ENCODE peak calls at places on chromosomes 5 and 9, in five cellular contexts. P is right atrium auricular region, S is lower lobe of right lung, K is GM18507, E is sigmoid colon. N is an unnamed sample.
A peak's percentile ranks its signal among the peaks of the same experiment; 100 is the strongest.

GRCh38 chr5:58804331-58804730 is 221.5 kb downstream of the RAB3C start:
- DNase-seq in P (no peak), K (no peak), E (no peak), S (no peak), N (no peak)

GRCh38 chr5:14257995-14258403 is 114.9 kb downstream of the TRIO start:
- DNase-seq in P (no peak), S (no peak), E (no peak), K (no peak), N (no peak)

GRCh38 chr5:36876965-36877666 is 547 bp downstream of the NIPBL start:
- DNase-seq in K (no peak), E (peak; percentile 88), S (peak; percentile 84), P (peak; percentile 74), N (peak; percentile 80)

GRCh38 chr5:148970228-148970627 is 92.6 kb downstream of the SH3TC2 start:
- DNase-seq in E (peak; percentile 71), P (no peak), K (no peak), S (peak; percentile 54), N (no peak)

GRCh38 chr9:93141771-93142483 is 7.9 kb upstream of the NINJ1 start:
- DNase-seq in S (no peak), P (no peak), K (no peak), E (no peak), N (no peak)

GRCh38 chr9:12878342-12878978 is 103.6 kb downstream of the LURAP1L start:
- DNase-seq in S (no peak), E (no peak), K (no peak), P (no peak), N (no peak)

GRCh38 chr5:96776606-96777005 is 31.1 kb downstream of the ERAP1 start:
- DNase-seq in K (no peak), E (no peak), S (no peak), P (no peak), N (no peak)

GRCh38 chr5:57441557-57441956 is 41.1 kb downstream of the ACTBL2 start:
- DNase-seq in E (no peak), S (no peak), P (no peak), K (no peak), N (no peak)

GRCh38 chr9:123225374-123225813 is 43.0 kb downstream of the STRBP start:
- DNase-seq in E (no peak), S (no peak), P (no peak), K (peak; percentile 43), N (no peak)

GRCh38 chr5:148760945-148761638 is 65.3 kb upstream of the ADRB2 start:
- DNase-seq in E (no peak), K (peak; percentile 20), P (no peak), S (no peak), N (no peak)

GRCh38 chr5:167861134-167861930 is 430.1 kb upstream of the WWC1 start:
- DNase-seq in S (no peak), P (no peak), K (no peak), E (no peak), N (no peak)

GRCh38 chr9:20405086-20405485 is 217.2 kb downstream of the MLLT3 start:
- DNase-seq in S (no peak), P (no peak), K (no peak), E (no peak), N (no peak)

GRCh38 chr5:6197427-6197826 is 180.9 kb downstream of the MED10 start:
- DNase-seq in K (no peak), P (no peak), E (no peak), S (no peak), N (no peak)

GRCh38 chr9:108241384-108241783 is 614.4 kb downstream of the ACTL7B start:
- DNase-seq in S (no peak), K (no peak), P (no peak), E (no peak), N (no peak)

GRCh38 chr5:138874771-138875628 is at the start of gene LRRTM2:
- DNase-seq in K (no peak), S (no peak), E (no peak), P (no peak), N (no peak)

GRCh38 chr9:70567511-70567910 is 153.1 kb upstream of the KLF9 start:
- DNase-seq in S (no peak), K (no peak), E (no peak), P (no peak), N (no peak)

GRCh38 chr5:71865202-71865601 is 146.1 kb downstream of the CARTPT start:
- DNase-seq in P (no peak), E (no peak), S (no peak), K (no peak), N (no peak)

GRCh38 chr5:156527611-156528010 is 200.6 kb downstream of the SGCD start:
- DNase-seq in E (no peak), S (no peak), K (no peak), P (no peak), N (no peak)

GRCh38 chr9:12884736-12885395 is 110.0 kb downstream of the LURAP1L start:
- DNase-seq in P (no peak), E (no peak), K (no peak), S (no peak), N (no peak)

GRCh38 chr5:130720355-130720754 is 444.7 kb downstream of the HINT1 start:
- DNase-seq in P (no peak), S (no peak), E (no peak), K (no peak), N (no peak)

GRCh38 chr5:173901705-173902104 is 13.6 kb downstream of the CPEB4 start:
- DNase-seq in S (no peak), E (no peak), K (no peak), P (no peak), N (no peak)

GRCh38 chr9:110744753-110745522 is 76.3 kb downstream of the MUSK start:
- DNase-seq in S (no peak), K (no peak), P (peak; percentile 69), E (peak; percentile 83), N (no peak)

GRCh38 chr5:176774216-176775171 is 35.9 kb upstream of the UNC5A start:
- DNase-seq in P (peak; percentile 50), S (no peak), E (peak; percentile 46), K (no peak), N (peak; percentile 63)

GRCh38 chr5:443239-444151 is 519 bp downstream of the EXOC3 start:
- DNase-seq in E (peak; percentile 66), P (no peak), S (no peak), K (peak; percentile 32), N (no peak)

GRCh38 chr9:96327694-96328352 is 25.8 kb upstream of the HSD17B3 start:
- DNase-seq in E (no peak), K (peak; percentile 29), S (no peak), P (no peak), N (no peak)

GRCh38 chr5:73909474-73909873 is 283.5 kb downstream of the ARHGEF28 start:
- DNase-seq in E (no peak), K (no peak), P (no peak), S (no peak), N (no peak)

GRCh38 chr5:168802337-168802736 is 223.2 kb upstream of the PANK3 start:
- DNase-seq in K (no peak), P (no peak), S (no peak), E (no peak), N (no peak)

GRCh38 chr9:133780962-133781827 is 43.0 kb upstream of the SARDH start:
- DNase-seq in E (no peak), P (no peak), S (no peak), K (no peak), N (no peak)

GRCh38 chr9:136566899-136567298 is 21.1 kb upstream of the NOTCH1 start:
- DNase-seq in S (no peak), E (peak; percentile 88), P (no peak), K (no peak), N (no peak)

GRCh38 chr5:67305913-67306710 is 109.5 kb upstream of the CD180 start:
- DNase-seq in K (no peak), S (no peak), E (no peak), P (no peak), N (no peak)

GRCh38 chr9:69758001-69758730 is 1.6 kb downstream of the PTAR1 start:
- DNase-seq in P (no peak), S (no peak), E (no peak), K (no peak), N (no peak)

GRCh38 chr9:16344343-16344742 is 526.1 kb downstream of the BNC2 start:
- DNase-seq in P (no peak), E (no peak), S (no peak), K (no peak), N (no peak)

GRCh38 chr5:93273176-93273575 is 307.8 kb downstream of the NR2F1-AS1 start:
- DNase-seq in S (no peak), K (no peak), E (no peak), P (no peak), N (no peak)

GRCh38 chr5:61167382-61167781 is 5.1 kb upstream of the SMIM15 start:
- DNase-seq in P (no peak), S (no peak), K (no peak), E (no peak), N (no peak)

GRCh38 chr5:176765687-176766086 is 44.7 kb upstream of the UNC5A start:
- DNase-seq in E (no peak), P (no peak), S (no peak), K (no peak), N (no peak)

GRCh38 chr5:16754621-16755020 is 137.8 kb upstream of the RETREG1 start:
- DNase-seq in S (no peak), E (no peak), K (no peak), P (no peak), N (no peak)

GRCh38 chr9:121772600-121773285 is 121.3 kb downstream of the DAB2IP start:
- DNase-seq in S (peak; percentile 47), K (no peak), P (no peak), E (peak; percentile 70), N (no peak)

GRCh38 chr5:112738180-112738560 is 485 bp downstream of the APC start:
- DNase-seq in S (no peak), K (no peak), E (no peak), P (no peak), N (no peak)